ENCODE peak calls at places on chromosome 19, in four cellular contexts. B is activated naive CD4-positive, alpha-beta T cell; G is brain microvascular endothelial cell; D is Calu3. N is an unnamed sample.

GRCh38 chr19:19232231-19232630 is 20.5 kb downstream of the NCAN start:
- DNase-seq in G (no peak), D (no peak), B (no peak), N (no peak)

GRCh38 chr19:3644351-3645066 is 17.9 kb upstream of the CACTIN start:
- DNase-seq in G (no peak), B (no peak), D (no peak), N (no peak)

GRCh38 chr19:39533003-39533512 is 406 bp upstream of the EID2B start:
- DNase-seq in D (no peak), G (no peak), B (no peak), N (no peak)

GRCh38 chr19:42184401-42184861 is 33.0 kb downstream of the DEDD2 start:
- DNase-seq in B (peak; percentile 53), G (peak; percentile 68), D (peak; percentile 91), N (peak; percentile 87)

GRCh38 chr19:3441986-3442329 is 38.4 kb downstream of the SMIM24 start:
- DNase-seq in B (no peak), D (no peak), G (no peak), N (no peak)

GRCh38 chr19:18109731-18110671 is 12.4 kb downstream of the MAST3 start:
- DNase-seq in G (no peak), B (no peak), D (peak; percentile 40), N (peak; percentile 74)

GRCh38 chr19:1068111-1069001 is 1.4 kb downstream of the ARHGAP45 start:
- DNase-seq in G (no peak), D (no peak), B (peak; percentile 74), N (no peak)

GRCh38 chr19:43804443-43804842 is 2.2 kb upstream of the LYPD5 start:
- DNase-seq in G (no peak), B (no peak), D (no peak), N (no peak)

GRCh38 chr19:15432018-15432494 is 13.3 kb upstream of the AKAP8L start:
- DNase-seq in B (no peak), D (no peak), G (no peak), N (peak; percentile 52)

GRCh38 chr19:900302-901111 is 7.2 kb downstream of the RNU6-9 start:
- DNase-seq in G (no peak), B (no peak), D (no peak), N (peak; percentile 96)

GRCh38 chr19:57947419-57948134 is at the start of gene ZNF256:
- DNase-seq in D (peak; percentile 93), B (peak; percentile 79), G (peak; percentile 95), N (peak; percentile 98)

GRCh38 chr19:3479177-3479818 is 1.0 kb downstream of the SMIM24 start:
- DNase-seq in G (no peak), D (no peak), B (no peak), N (peak; percentile 85)

GRCh38 chr19:2145831-2146241 is 5.5 kb downstream of the AP3D1 start:
- DNase-seq in G (no peak), B (no peak), D (no peak), N (no peak)

GRCh38 chr19:17455711-17456123 is 5.0 kb downstream of the NXNL1 start:
- DNase-seq in B (no peak), G (no peak), D (no peak), N (peak; percentile 58)

GRCh38 chr19:46442808-46443450 is 14.2 kb upstream of the PNMA8C start:
- DNase-seq in B (no peak), G (peak; percentile 59), D (peak; percentile 35), N (no peak)

GRCh38 chr19:8731428-8732169 is 10.2 kb downstream of the OR2Z1 start:
- DNase-seq in B (no peak), G (no peak), D (no peak), N (no peak)

GRCh38 chr19:8988204-8988603 is 22.0 kb downstream of the MUC16 start:
- DNase-seq in D (no peak), B (no peak), G (no peak), N (no peak)

GRCh38 chr19:40806385-40807146 is 7.6 kb downstream of the EGLN2 start:
- DNase-seq in D (no peak), B (peak; percentile 54), G (peak; percentile 97), N (peak; percentile 88)

GRCh38 chr19:1863638-1864479 is 480 bp upstream of the KLF16 start:
- DNase-seq in B (peak; percentile 83), G (peak; percentile 74), D (peak; percentile 91), N (peak; percentile 92)

GRCh38 chr19:5782322-5782721 is 2.2 kb downstream of the PRR22 start:
- DNase-seq in G (no peak), B (no peak), D (no peak), N (no peak)

GRCh38 chr19:37966211-37967072 is 59.4 kb downstream of the SIPA1L3 start:
- DNase-seq in D (no peak), B (no peak), G (no peak), N (no peak)

GRCh38 chr19:38661996-38662395 is 14.5 kb downstream of the ACTN4 start:
- DNase-seq in D (peak; percentile 78), B (no peak), G (no peak), N (no peak)

GRCh38 chr19:800360-801029 is 3.2 kb downstream of the PTBP1 start:
- DNase-seq in G (no peak), B (no peak), D (peak; percentile 36), N (no peak)

GRCh38 chr19:27971071-27971470 is 1241.9 kb downstream of the UQCRFS1 start:
- DNase-seq in D (peak; percentile 13), B (no peak), G (peak; percentile 63), N (peak; percentile 70)

GRCh38 chr19:12984143-12984627 is 11.1 kb upstream of the NFIX start:
- DNase-seq in D (no peak), B (no peak), G (no peak), N (no peak)

GRCh38 chr19:2973229-2973628 is 4.1 kb upstream of the TLE6 start:
- DNase-seq in G (no peak), D (no peak), B (no peak), N (no peak)

GRCh38 chr19:38989066-38989605 is 13.6 kb upstream of the FBXO17 start:
- DNase-seq in D (peak; percentile 61), G (no peak), B (no peak), N (peak; percentile 77)

GRCh38 chr19:32887572-32887971 is 18.0 kb upstream of the SLC7A9 start:
- DNase-seq in B (no peak), G (no peak), D (no peak), N (no peak)

GRCh38 chr19:49057636-49058234 is at the start of gene CGB7:
- DNase-seq in D (peak; percentile 87), B (no peak), G (peak; percentile 29), N (peak; percentile 87)

GRCh38 chr19:18333680-18334079 is 6.7 kb upstream of the PGPEP1 start:
- DNase-seq in B (no peak), D (no peak), G (no peak), N (no peak)

GRCh38 chr19:4443966-4444764 is 13.4 kb downstream of the UBXN6 start:
- DNase-seq in D (no peak), B (no peak), G (no peak), N (no peak)

GRCh38 chr19:34481861-34482379 is 362 bp downstream of the WTIP start:
- DNase-seq in G (no peak), B (no peak), D (peak; percentile 47), N (peak; percentile 86)

GRCh38 chr19:28541029-28541428 is 671.9 kb downstream of the UQCRFS1 start:
- DNase-seq in D (no peak), G (no peak), B (no peak), N (no peak)

GRCh38 chr19:23665651-23666410 is 21.2 kb downstream of the ZNF675 start:
- DNase-seq in B (no peak), D (no peak), G (no peak), N (no peak)

GRCh38 chr19:49597703-49597974 is 6.7 kb downstream of the PRR12 start:
- DNase-seq in G (no peak), D (no peak), B (no peak), N (no peak)

GRCh38 chr19:38559428-38560401 is 58.0 kb downstream of the MAP4K1 start:
- DNase-seq in B (no peak), D (no peak), G (no peak), N (no peak)

GRCh38 chr19:37484406-37485115 is 15.4 kb downstream of the ZNF570 start:
- DNase-seq in G (no peak), D (no peak), B (no peak), N (no peak)

GRCh38 chr19:38388310-38389100 is at the start of gene SPRED3:
- DNase-seq in B (no peak), D (no peak), G (no peak), N (peak; percentile 72)

GRCh38 chr19:32652893-32653625 is 21.9 kb downstream of the ANKRD27 start:
- DNase-seq in D (peak; percentile 71), G (peak; percentile 57), B (no peak), N (no peak)

GRCh38 chr19:11345122-11345752 is 831 bp downstream of the TMEM205 start:
- DNase-seq in D (no peak), G (no peak), B (no peak), N (no peak)